ENCODE peak calls at places on chromosome 22, in four cellular contexts. F is A549, X is H1, O is K562. A is an unnamed sample.

GRCh38 chr22:39959640-39960447 is at the start of gene TMA7B:
- DNase-seq in F (peak; percentile 13), X (no peak), O (peak; percentile 49), A (no peak)

GRCh38 chr22:35315141-35315854 is 15.6 kb downstream of the TOM1 start:
- DNase-seq in F (no peak), X (no peak), O (no peak), A (no peak)

GRCh38 chr22:22704156-22704946 is 59.9 kb downstream of the GGTLC2 start:
- DNase-seq in F (no peak), X (no peak), O (no peak), A (no peak)

GRCh38 chr22:17606472-17606871 is 22.1 kb downstream of the ATP6V1E1 start:
- DNase-seq in F (no peak), X (no peak), O (no peak), A (no peak)

GRCh38 chr22:33842421-33843094 is 77.7 kb downstream of the LARGE1 start:
- DNase-seq in F (no peak), X (no peak), O (no peak), A (no peak)

GRCh38 chr22:43315687-43316217 is 27.4 kb downstream of the SCUBE1 start:
- DNase-seq in F (no peak), X (no peak), O (no peak), A (no peak)

GRCh38 chr22:26310616-26311015 is 118.4 kb upstream of the ASPHD2 start:
- DNase-seq in F (no peak), X (no peak), O (no peak), A (no peak)

GRCh38 chr22:41565403-41566054 is 4.7 kb downstream of the CSDC2 start:
- DNase-seq in F (peak; percentile 73), X (no peak), O (peak; percentile 61), A (peak; percentile 55)

GRCh38 chr22:43326342-43326825 is 16.8 kb downstream of the SCUBE1 start:
- DNase-seq in F (no peak), X (no peak), O (peak; percentile 18), A (no peak)

GRCh38 chr22:50184541-50185383 is 951 bp upstream of the TRABD start:
- DNase-seq in F (no peak), X (peak; percentile 72), O (no peak), A (no peak)

GRCh38 chr22:42881298-42881697 is 24.2 kb upstream of the ARFGAP3 start:
- DNase-seq in F (no peak), X (no peak), O (no peak), A (no peak)

GRCh38 chr22:24599514-24599913 is 3.5 kb upstream of the GGT1 start:
- DNase-seq in F (no peak), X (peak; percentile 54), O (no peak), A (no peak)

GRCh38 chr22:30572840-30573593 is 1.4 kb downstream of the GAL3ST1 start:
- DNase-seq in F (peak; percentile 41), X (no peak), O (no peak), A (peak; percentile 44)

GRCh38 chr22:29524440-29525191 is 28.9 kb downstream of the THOC5 start:
- DNase-seq in F (peak; percentile 26), X (peak; percentile 56), O (no peak), A (peak; percentile 46)

GRCh38 chr22:41245917-41246499 is 5.3 kb upstream of the CHADL start:
- DNase-seq in F (no peak), X (peak; percentile 83), O (no peak), A (no peak)

GRCh38 chr22:25569983-25570382 is 5.5 kb downstream of the GRK3 start:
- DNase-seq in F (no peak), X (no peak), O (no peak), A (no peak)

GRCh38 chr22:30235687-30236170 is 10.8 kb downstream of the LIF start:
- DNase-seq in F (peak; percentile 90), X (no peak), O (no peak), A (no peak)

GRCh38 chr22:38415046-38415445 is 40.0 kb downstream of the KCNJ4 start:
- DNase-seq in F (no peak), X (no peak), O (no peak), A (no peak)

GRCh38 chr22:38411016-38411415 is 44.0 kb downstream of the KCNJ4 start:
- DNase-seq in F (no peak), X (peak; percentile 27), O (no peak), A (no peak)

GRCh38 chr22:38412435-38413084 is 42.4 kb downstream of the KCNJ4 start:
- DNase-seq in F (no peak), X (peak; percentile 94), O (peak; percentile 84), A (no peak)

GRCh38 chr22:38414009-38414395 is 41.0 kb downstream of the KCNJ4 start:
- DNase-seq in F (no peak), X (no peak), O (no peak), A (no peak)

GRCh38 chr22:38413085-38414008 is 41.7 kb downstream of the KCNJ4 start:
- DNase-seq in F (no peak), X (peak; percentile 44), O (no peak), A (no peak)
- TF ChIP-seq RNF2 in F (no peak), X (no peak), O (no peak), A (no peak)

DNA sequence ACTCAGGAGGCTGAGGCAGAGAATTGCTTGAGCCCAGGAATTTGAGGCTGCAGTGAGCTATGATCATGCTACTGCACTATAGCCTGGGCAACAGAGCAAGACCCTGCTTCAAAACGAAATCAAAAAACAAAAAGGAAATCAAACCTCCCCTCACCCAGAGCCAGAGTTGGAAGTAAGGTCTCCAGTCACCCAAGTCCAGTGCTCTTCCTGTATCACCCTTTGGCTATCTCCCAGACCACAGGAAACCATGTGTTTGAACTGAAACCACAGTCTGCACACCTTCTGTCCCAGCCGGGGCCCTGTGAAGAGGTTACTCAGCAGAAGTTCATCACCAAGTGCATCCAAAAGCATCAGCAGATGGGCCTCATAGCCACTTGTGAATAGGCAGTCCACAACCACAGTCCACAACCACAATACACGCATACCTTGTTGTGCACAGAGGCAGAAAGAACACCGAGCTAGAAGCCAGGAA is 4.6 kb downstream of the MYH9 start:
- DNase-seq in F (no peak), X (no peak), O (no peak), A (no peak)
- TF ChIP-seq RNF2 in F (no peak), X (no peak), O (no peak), A (no peak)

GRCh38 chr22:28442951-28443876 is 236.4 kb downstream of the TTC28 start:
- DNase-seq in F (no peak), X (peak; percentile 54), O (peak; percentile 5), A (peak; percentile 20)
- TF ChIP-seq RNF2 in F (no peak), X (no peak), O (no peak), A (no peak)

DNA sequence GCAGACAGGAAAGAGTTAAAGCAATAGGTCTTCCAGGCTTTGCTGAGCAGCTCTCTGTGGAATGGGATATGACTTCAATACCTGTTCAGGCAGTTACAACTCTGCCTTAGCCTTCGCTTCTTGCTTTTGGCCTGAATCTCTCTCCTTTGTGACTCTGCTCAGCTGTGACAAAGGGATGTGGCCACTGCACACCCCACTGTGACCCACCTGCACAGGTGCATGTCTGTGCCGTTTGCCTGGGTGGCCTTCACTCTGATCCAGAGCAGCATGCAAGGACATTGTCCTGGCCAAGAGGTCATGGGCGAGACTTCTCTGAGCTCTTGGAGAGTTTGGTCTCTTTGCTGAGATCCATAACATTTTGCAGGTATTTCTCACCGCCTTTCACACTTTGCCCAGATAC is 891.3 kb downstream of the BRD1 start:
- DNase-seq in F (no peak), X (no peak), O (no peak), A (no peak)
- TF ChIP-seq RNF2 in F (no peak), X (no peak), O (no peak), A (no peak)

DNA sequence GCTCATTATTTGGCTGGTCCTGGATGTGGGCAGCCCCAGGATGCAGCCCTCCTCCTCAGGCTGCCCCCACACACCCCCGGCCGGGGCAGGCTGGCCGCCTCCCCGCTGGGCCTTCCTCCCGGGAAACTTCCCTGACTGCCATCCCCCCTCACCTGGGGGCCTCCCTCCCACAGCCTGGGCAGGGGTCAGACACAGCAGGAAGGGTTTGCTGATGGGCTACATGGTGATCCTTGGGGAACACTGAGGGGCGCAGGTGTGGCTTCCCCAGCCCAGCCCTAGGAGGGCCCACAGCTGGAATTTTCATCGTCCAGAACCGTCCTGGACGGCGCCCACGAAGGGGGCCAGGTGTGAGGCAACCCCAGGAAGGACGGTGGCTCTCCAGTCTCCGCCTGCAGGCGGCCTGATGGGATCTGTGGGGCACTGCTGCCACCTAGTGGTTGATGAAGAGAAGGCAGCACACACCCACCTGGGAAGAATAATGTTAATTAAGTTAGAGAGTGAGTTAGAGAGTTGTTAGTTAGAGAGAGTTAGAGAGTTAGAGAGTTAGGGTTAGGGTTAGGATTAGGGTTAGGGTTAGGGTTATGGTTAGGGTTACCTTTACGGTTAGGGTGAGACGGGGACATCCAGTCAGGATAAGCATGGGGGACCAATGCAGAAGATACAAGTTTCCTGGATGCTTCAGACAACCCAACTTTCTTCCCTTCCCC is 75.9 kb upstream of the PRR5 start:
- DNase-seq in F (peak; percentile 55), X (peak; percentile 93), O (peak; percentile 81), A (peak; percentile 51)
- TF ChIP-seq RNF2 in F (no peak), X (no peak), O (no peak), A (no peak)

GRCh38 chr22:46531776-46532175 is 5.6 kb downstream of the CELSR1 start:
- DNase-seq in F (no peak), X (no peak), O (no peak), A (no peak)

GRCh38 chr22:46524203-46524740 is 13.1 kb downstream of the CELSR1 start:
- DNase-seq in F (no peak), X (no peak), O (no peak), A (no peak)

GRCh38 chr22:46526484-46526839 is 11.0 kb downstream of the CELSR1 start:
- DNase-seq in F (no peak), X (no peak), O (no peak), A (no peak)

GRCh38 chr22:46525681-46526483 is 11.5 kb downstream of the CELSR1 start:
- DNase-seq in F (no peak), X (no peak), O (no peak), A (no peak)

DNA sequence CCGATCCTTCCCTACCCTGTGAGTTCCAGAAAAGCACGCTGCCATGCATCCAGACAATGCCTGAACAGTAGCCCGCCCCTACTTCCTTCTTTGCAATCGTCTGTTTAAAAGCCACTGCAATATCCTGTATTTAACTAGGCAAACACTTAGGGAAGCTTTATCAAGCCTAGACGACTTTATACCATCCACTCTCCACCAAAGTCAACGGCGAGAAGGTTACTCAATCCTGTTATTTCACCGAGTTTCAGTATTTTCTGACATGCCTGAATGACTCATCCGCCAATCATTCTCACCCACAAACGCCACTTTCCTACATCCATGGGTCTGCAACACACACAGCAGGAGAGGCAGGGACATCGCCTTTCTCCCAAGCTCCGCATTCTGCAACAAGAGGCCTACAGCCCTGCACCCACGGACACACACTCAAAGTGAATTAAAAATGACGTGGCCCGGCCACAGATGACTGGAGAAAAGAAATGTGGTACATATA is 9.3 kb downstream of the CELSR1 start:
- DNase-seq in F (peak; percentile 93), X (no peak), O (no peak), A (peak; percentile 95)
- TF ChIP-seq RNF2 in F (no peak), X (no peak), O (no peak), A (no peak)

DNA sequence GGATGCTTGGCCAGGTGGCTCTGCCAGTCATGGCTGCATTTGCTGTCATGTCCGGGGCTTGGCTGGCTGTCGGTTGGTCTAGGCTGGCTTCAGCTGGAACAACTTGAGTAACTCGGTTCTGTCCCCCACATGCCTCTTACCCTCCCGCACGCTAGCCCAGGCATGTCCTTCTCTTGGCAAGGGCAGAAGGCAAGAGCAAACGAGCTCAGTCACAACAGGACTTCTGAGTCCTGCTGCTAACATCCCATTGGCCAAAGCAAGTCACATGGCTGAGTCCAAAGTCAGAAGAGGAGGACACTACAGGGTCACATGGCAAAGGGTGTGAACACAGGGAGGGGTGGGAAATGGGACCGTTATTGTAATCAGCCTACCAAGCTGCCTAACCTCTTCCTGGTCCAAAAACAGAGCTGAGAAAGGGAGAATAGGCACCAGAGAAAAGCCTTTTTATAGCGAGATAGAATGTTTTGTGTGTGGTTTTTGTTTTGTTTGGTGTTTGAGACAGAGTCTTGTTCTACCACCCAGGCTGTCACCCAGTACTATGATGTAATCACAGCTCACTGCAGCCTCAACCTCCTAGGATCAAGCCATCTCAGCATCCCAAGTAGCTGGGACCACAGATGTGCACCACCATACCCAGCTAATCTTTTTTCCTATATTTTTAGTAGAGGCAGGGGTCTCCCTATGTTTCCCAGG is 81.9 kb downstream of the MN1 start:
- DNase-seq in F (peak; percentile 69), X (no peak), O (peak; percentile 62), A (peak; percentile 40)
- TF ChIP-seq RNF2 in F (no peak), X (no peak), O (no peak), A (no peak)

A was measured in HepG2.